ENCODE peak calls at places on chromosome 14, in four cellular contexts. B, T, K and M are unnamed samples.

GRCh38 chr14:63383776-63384367 is 65.1 kb upstream of the GPHB5 start:
- DNase-seq in K (no peak), T (no peak), B (no peak), M (peak)

GRCh38 chr14:95260537-95261440 is 58.9 kb downstream of the CLMN start:
- DNase-seq in K (no peak), T (peak), B (peak), M (no peak)

GRCh38 chr14:103422981-103423600 is 37.9 kb downstream of the MARK3 start:
- DNase-seq in K (no peak), B (peak), T (peak), M (no peak)

GRCh38 chr14:91228112-91229004 is 16.1 kb downstream of the GPR68 start:
- DNase-seq in K (no peak), T (peak), B (peak), M (no peak)

GRCh38 chr14:21233457-21234076 is 35.7 kb downstream of the HNRNPC start:
- DNase-seq in B (no peak), T (no peak), K (no peak), M (no peak)

GRCh38 chr14:59360923-59361794 is 104.0 kb downstream of the GPR135 start:
- DNase-seq in B (peak), K (peak), T (peak), M (peak)

GRCh38 chr14:60573943-60574496 is 65.1 kb downstream of the SIX6 start:
- DNase-seq in B (no peak), K (no peak), T (peak), M (no peak)

GRCh38 chr14:55731881-55732498 is 152.0 kb downstream of the KTN1 start:
- DNase-seq in K (peak), B (peak), T (no peak), M (peak)

GRCh38 chr14:58918066-58918465 is 270.4 kb upstream of the DAAM1 start:
- DNase-seq in T (peak), B (no peak), K (no peak), M (no peak)

GRCh38 chr14:100879782-100880181 is 23.7 kb downstream of the RTL1 start:
- DNase-seq in T (no peak), B (no peak), K (no peak), M (no peak)

GRCh38 chr14:62018606-62019005 is 256.4 kb downstream of the SNAPC1 start:
- DNase-seq in T (no peak), B (no peak), K (no peak), M (no peak)

GRCh38 chr14:58298880-58299664 is 717 bp downstream of the ARID4A start:
- DNase-seq in T (no peak), B (peak), K (peak), M (peak)

GRCh38 chr14:103128631-103129300 is 5.5 kb downstream of the TNFAIP2 start:
- DNase-seq in K (no peak), T (no peak), B (no peak), M (no peak)

GRCh38 chr14:68977741-68978549 is 1.2 kb downstream of the ACTN1 start:
- DNase-seq in B (peak), K (peak), T (peak), M (no peak)

GRCh38 chr14:105328678-105329390 is 14.3 kb downstream of the PACS2 start:
- DNase-seq in K (no peak), B (no peak), T (no peak), M (no peak)

GRCh38 chr14:70780396-70781075 is 28.8 kb downstream of the MAP3K9 start:
- DNase-seq in B (no peak), T (no peak), K (peak), M (peak)

GRCh38 chr14:103561381-103562134 is 899 bp downstream of the BAG5 start:
- DNase-seq in T (no peak), B (peak), K (no peak), M (peak)

GRCh38 chr14:102579696-102580551 is 12.5 kb upstream of the RCOR1 start:
- DNase-seq in K (no peak), T (no peak), B (no peak), M (no peak)